ENCODE peak calls at places on chromosome X, in seven cellular contexts. I is neural progenitor cell, C is hepatocyte, P is OCI-LY7, F is SK-N-SH, K is HCT116, Y is PC-3. A is an unnamed sample.

GRCh38 chrX:132463411-132463810 is 25.4 kb downstream of the MBNL3 start:
- DNase-seq in I (peak; percentile 43), K (peak; percentile 8), F (peak; percentile 6), Y (peak; percentile 73), C (peak; percentile 14), P (no peak), A (no peak)

GRCh38 chrX:25344191-25344936 is 328.6 kb upstream of the ARX start:
- DNase-seq in K (no peak), Y (no peak), C (no peak), P (no peak), F (no peak), I (peak; percentile 46), A (no peak)

GRCh38 chrX:139851730-139852129 is 81.1 kb downstream of the ATP11C start:
- DNase-seq in Y (no peak), P (no peak), F (no peak), K (no peak), C (no peak), I (no peak), A (peak; percentile 41)

GRCh38 chrX:107542500-107542899 is 85.8 kb upstream of the PRPS1 start:
- DNase-seq in K (peak; percentile 8), C (peak; percentile 30), P (peak; percentile 27), F (peak; percentile 19), Y (peak; percentile 48), I (peak; percentile 73), A (peak; percentile 30)

GRCh38 chrX:53682885-53683555 is 3.5 kb downstream of the HUWE1 start:
- DNase-seq in C (peak; percentile 55), K (no peak), I (peak; percentile 50), F (peak; percentile 47), Y (peak; percentile 43), P (peak; percentile 65), A (peak; percentile 72)

GRCh38 chrX:47483310-47484268 is 567 bp upstream of the ZNF41 start:
- DNase-seq in C (peak; percentile 20), P (no peak), F (peak; percentile 49), Y (peak; percentile 25), K (no peak), I (peak; percentile 52), A (peak; percentile 60)

GRCh38 chrX:77493677-77494553 is 46.7 kb downstream of the FGF16 start:
- DNase-seq in C (peak; percentile 75), K (no peak), P (no peak), F (no peak), Y (peak; percentile 66), I (peak; percentile 61), A (peak; percentile 55)

GRCh38 chrX:47460561-47460960 is 22.5 kb downstream of the ZNF41 start:
- DNase-seq in Y (no peak), P (no peak), I (no peak), C (no peak), K (no peak), F (no peak), A (no peak)

GRCh38 chrX:100207331-100208024 is 202.6 kb downstream of the PCDH19 start:
- DNase-seq in P (peak; percentile 2), K (no peak), I (no peak), F (no peak), Y (no peak), C (peak; percentile 6), A (no peak)

GRCh38 chrX:104254442-104255115 is at the start of gene ESX1:
- DNase-seq in Y (no peak), C (no peak), K (no peak), I (peak; percentile 61), P (no peak), F (no peak), A (peak; percentile 19)

GRCh38 chrX:19063030-19063429 is 59.2 kb downstream of the ADGRG2 start:
- DNase-seq in P (no peak), C (no peak), I (no peak), K (no peak), Y (peak; percentile 48), F (no peak), A (peak; percentile 60)

GRCh38 chrX:151902813-151903591 is 9.7 kb upstream of the MAGEA4 start:
- DNase-seq in C (peak; percentile 71), Y (peak; percentile 54), F (no peak), K (peak; percentile 29), P (no peak), I (no peak), A (peak; percentile 90)

GRCh38 chrX:110226931-110227330 is 91.0 kb downstream of the AMMECR1 start:
- DNase-seq in F (no peak), Y (peak; percentile 65), K (no peak), P (no peak), C (no peak), I (no peak), A (peak; percentile 19)

GRCh38 chrX:41629539-41629938 is 59.2 kb upstream of the GPR34 start:
- DNase-seq in Y (no peak), K (no peak), I (no peak), P (no peak), C (no peak), F (no peak), A (no peak)

GRCh38 chrX:129108936-129109335 is 414.4 kb downstream of the SMARCA1 start:
- DNase-seq in C (no peak), F (no peak), Y (no peak), P (no peak), I (no peak), K (no peak), A (no peak)

GRCh38 chrX:136200466-136200865 is 50.7 kb downstream of the MAP7D3 start:
- DNase-seq in Y (peak; percentile 59), P (peak; percentile 1), C (no peak), I (peak; percentile 23), K (no peak), F (no peak), A (peak; percentile 52)

GRCh38 chrX:19811807-19812604 is 75.4 kb downstream of the SH3KBP1 start:
- DNase-seq in F (no peak), Y (no peak), P (peak; percentile 68), C (no peak), I (no peak), K (no peak), A (peak; percentile 4)

GRCh38 chrX:2185341-2186082 is 315.3 kb downstream of the DHRSX start:
- DNase-seq in C (no peak), I (no peak), F (no peak), Y (no peak), P (peak; percentile 16), K (no peak), A (no peak)

GRCh38 chrX:153939573-153939972 is 4.7 kb upstream of the NAA10 start:
- DNase-seq in P (no peak), C (no peak), Y (no peak), K (no peak), I (no peak), F (no peak), A (no peak)

GRCh38 chrX:33336783-33337182 is 125.4 kb upstream of the DMD start:
- DNase-seq in K (no peak), P (peak; percentile 68), Y (peak; percentile 29), I (peak; percentile 57), F (no peak), C (peak; percentile 58), A (peak; percentile 1)

GRCh38 chrX:124341361-124342132 is 4.8 kb upstream of the SH2D1A start:
- DNase-seq in Y (no peak), C (no peak), K (no peak), I (no peak), P (no peak), F (no peak), A (no peak)
- H2AFZ ChIP-seq in Y (no peak overlapping the region), C (no peak overlapping the region), K (no peak overlapping the region), I (no peak overlapping the region), P (peak overlapping the region; percentile 67), F (no peak overlapping the region), A (no peak overlapping the region)

GRCh38 chrX:13449441-13449840 is 120.0 kb upstream of the EGFL6 start:
- DNase-seq in P (no peak), F (no peak), I (no peak), C (no peak), Y (no peak), K (no peak), A (no peak)
- TF ChIP-seq EZH2phosphoT487 in P (no peak), F (no peak), I (no peak), C (no peak), Y (no peak), K (no peak), A (no peak)

GRCh38 chrX:71367396-71367795 is 1.2 kb downstream of the TAF1 start:
- DNase-seq in I (no peak), C (no peak), Y (no peak), P (no peak), K (no peak), F (no peak), A (peak; percentile 20)
- H3K79me2 ChIP-seq in I (peaks cover 56% of the 10 kb centered on the region), C (peaks cover 41% of the 10 kb centered on the region), Y (peaks cover 56% of the 10 kb centered on the region), P (peaks cover 46% of the 10 kb centered on the region), K (peaks cover 45% of the 10 kb centered on the region), F (peaks cover 60% of the 10 kb centered on the region), A (peaks cover 54% of the 10 kb centered on the region)

GRCh38 chrX:13687203-13687602 is 1.7 kb upstream of the RAB9A start:
- DNase-seq in P (no peak), K (no peak), F (no peak), C (no peak), I (no peak), Y (no peak), A (no peak)
- H2AFZ ChIP-seq in P (no peak overlapping the region), K (no peak overlapping the region), F (no peak overlapping the region), C (no peak overlapping the region), I (no peak overlapping the region), Y (no peak overlapping the region), A (no peak overlapping the region)

DNA sequence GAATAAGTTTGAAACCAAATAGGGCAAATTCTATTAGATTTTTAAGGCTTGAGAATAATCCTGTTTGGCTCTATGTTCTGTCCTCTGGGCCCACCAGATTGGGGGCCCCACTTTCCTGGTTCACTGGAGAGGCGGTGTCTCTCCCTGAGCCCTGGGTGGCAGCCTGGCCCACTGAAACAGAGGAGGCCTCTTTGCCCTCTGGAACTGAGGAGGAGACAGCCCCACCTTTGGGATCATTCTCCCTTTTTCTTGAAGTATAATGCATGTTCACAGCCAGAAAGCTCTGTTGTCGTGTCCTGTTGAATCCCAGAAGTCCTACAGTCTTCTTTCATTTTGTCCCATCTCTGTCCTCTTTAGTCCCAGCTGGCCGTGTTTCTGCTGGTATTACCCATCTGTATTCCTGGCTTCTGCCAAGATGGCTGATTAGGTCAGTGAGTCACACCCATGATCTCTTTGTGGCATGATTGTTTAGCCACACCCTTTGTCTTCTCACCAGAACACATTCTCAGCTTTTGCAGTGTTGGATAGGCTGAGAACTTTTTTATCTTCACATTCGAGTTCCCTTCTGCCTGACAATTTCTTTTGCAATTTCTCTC is 8.1 kb upstream of the TBC1D25 start:
- DNase-seq in Y (peak; percentile 80), P (no peak), I (no peak), K (no peak), F (no peak), C (no peak), A (peak; percentile 86)
- TF ChIP-seq EZH2phosphoT487 in Y (no peak), P (no peak), I (no peak), K (no peak), F (no peak), C (no peak), A (no peak)

GRCh38 chrX:97046861-97047260 is 163.2 kb downstream of the RPA4 start:
- DNase-seq in I (no peak), F (no peak), C (no peak), K (no peak), P (no peak), Y (no peak), A (no peak)
- H3K79me2 ChIP-seq in I (no peaks in the 10 kb centered on the region), F (no peaks in the 10 kb centered on the region), C (no peaks in the 10 kb centered on the region), K (no peaks in the 10 kb centered on the region), P (no peaks in the 10 kb centered on the region), Y (no peaks in the 10 kb centered on the region), A (no peaks in the 10 kb centered on the region)